ENCODE peak calls at places on chromosomes 16 and 17, in four cellular contexts. Q is K562, S is IMR-90, V is GM12878. D is an unnamed sample.

GRCh38 chr16:49788505-49788904 is 67.4 kb downstream of the ZNF423 start:
- DNase-seq in Q (no peak), S (no peak), V (no peak), D (no peak)

GRCh38 chr17:14793237-14793636 is 471.9 kb downstream of the PMP22 start:
- DNase-seq in Q (no peak), S (peak), V (no peak), D (no peak)

GRCh38 chr16:15509593-15510520 is 75.5 kb downstream of the BMERB1 start:
- DNase-seq in Q (no peak), S (peak), V (no peak), D (no peak)

GRCh38 chr16:81641403-81642106 is 137.5 kb upstream of the PLCG2 start:
- DNase-seq in Q (no peak), S (no peak), V (no peak), D (no peak)

GRCh38 chr16:89370081-89370511 is 120.3 kb downstream of the ANKRD11 start:
- DNase-seq in Q (no peak), S (peak), V (no peak), D (no peak)

GRCh38 chr16:50265260-50265659 is 1.1 kb upstream of the ADCY7 start:
- DNase-seq in Q (peak), S (peak), V (no peak), D (no peak)

GRCh38 chr17:82445542-82445941 is 5.0 kb downstream of the CYBC1 start:
- DNase-seq in Q (no peak), S (no peak), V (no peak), D (no peak)

GRCh38 chr16:23310217-23310616 is 8.1 kb downstream of the SCNN1B start:
- DNase-seq in Q (no peak), S (no peak), V (no peak), D (no peak)

GRCh38 chr16:87918866-87919680 is 17.3 kb downstream of the CA5A start:
- DNase-seq in Q (no peak), S (no peak), V (no peak), D (no peak)

GRCh38 chr17:42392664-42393415 is 4.6 kb upstream of the STAT3 start:
- DNase-seq in Q (no peak), S (no peak), V (peak), D (no peak)

GRCh38 chr17:32912218-32912897 is 15.6 kb upstream of the TMEM98 start:
- DNase-seq in Q (peak), S (peak), V (no peak), D (peak)

GRCh38 chr17:57008958-57009357 is 31.0 kb downstream of the SCPEP1 start:
- DNase-seq in Q (no peak), S (no peak), V (no peak), D (no peak)

GRCh38 chr16:27138257-27138656 is 65.1 kb upstream of the KDM8 start:
- DNase-seq in Q (no peak), S (no peak), V (no peak), D (no peak)

GRCh38 chr17:1752425-1752941 is 9.4 kb upstream of the SERPINF1 start:
- DNase-seq in Q (no peak), S (no peak), V (no peak), D (no peak)

GRCh38 chr16:54633943-54634362 is 296.7 kb upstream of the IRX5 start:
- DNase-seq in Q (peak), S (no peak), V (no peak), D (peak)

GRCh38 chr17:58276423-58276822 is 4.3 kb downstream of the MPO start:
- DNase-seq in Q (peak), S (no peak), V (no peak), D (no peak)

GRCh38 chr16:86566966-86567700 is 504 bp downstream of the FOXC2 start:
- DNase-seq in Q (no peak), S (peak), V (no peak), D (peak)

GRCh38 chr16:68081796-68082567 is 3.2 kb upstream of the NFATC3 start:
- DNase-seq in Q (no peak), S (no peak), V (no peak), D (no peak)

GRCh38 chr16:84411768-84412167 is 43.4 kb downstream of the ATP2C2 start:
- DNase-seq in Q (no peak), S (no peak), V (no peak), D (no peak)

GRCh38 chr17:60303406-60304099 is 88.4 kb downstream of the USP32 start:
- DNase-seq in Q (no peak), S (no peak), V (no peak), D (no peak)

GRCh38 chr17:49646391-49647255 is 31.3 kb downstream of the SPOP start:
- DNase-seq in Q (no peak), S (peak), V (peak), D (peak)

GRCh38 chr17:29138991-29139682 is 41.1 kb downstream of the MYO18A start:
- DNase-seq in Q (no peak), S (no peak), V (no peak), D (no peak)

DNA sequence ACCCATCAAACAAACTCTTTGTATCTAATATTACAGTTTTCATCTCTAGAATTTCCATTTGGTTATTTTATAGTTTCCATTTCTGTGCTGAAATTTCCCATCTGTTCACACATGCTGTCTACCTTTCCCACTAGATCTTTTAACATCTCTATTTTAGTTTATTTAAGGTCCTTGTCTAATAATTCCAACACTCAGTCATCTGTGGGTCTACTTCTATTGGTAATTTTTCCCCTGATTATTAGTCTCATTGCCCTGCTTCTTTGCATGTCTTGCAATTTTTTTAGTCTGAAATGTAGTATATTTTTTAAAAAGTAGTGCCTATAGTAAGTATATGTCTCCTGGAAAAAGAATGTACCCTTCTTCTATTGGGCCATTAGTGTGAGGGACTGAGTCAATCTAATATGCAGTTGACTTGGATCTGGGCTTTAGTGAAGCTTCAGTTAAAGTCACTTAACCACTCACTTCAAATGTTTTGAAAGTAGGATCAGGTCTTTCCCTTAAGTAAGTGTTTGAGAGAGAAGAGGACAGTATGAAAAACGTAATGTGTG is 370.8 kb downstream of the SEC14L1 start:
- DNase-seq in Q (no peak), S (no peak), V (no peak), D (no peak)
- TF ChIP-seq FOS in Q (no peak), S (no peak), V (no peak), D (no peak)

DNA sequence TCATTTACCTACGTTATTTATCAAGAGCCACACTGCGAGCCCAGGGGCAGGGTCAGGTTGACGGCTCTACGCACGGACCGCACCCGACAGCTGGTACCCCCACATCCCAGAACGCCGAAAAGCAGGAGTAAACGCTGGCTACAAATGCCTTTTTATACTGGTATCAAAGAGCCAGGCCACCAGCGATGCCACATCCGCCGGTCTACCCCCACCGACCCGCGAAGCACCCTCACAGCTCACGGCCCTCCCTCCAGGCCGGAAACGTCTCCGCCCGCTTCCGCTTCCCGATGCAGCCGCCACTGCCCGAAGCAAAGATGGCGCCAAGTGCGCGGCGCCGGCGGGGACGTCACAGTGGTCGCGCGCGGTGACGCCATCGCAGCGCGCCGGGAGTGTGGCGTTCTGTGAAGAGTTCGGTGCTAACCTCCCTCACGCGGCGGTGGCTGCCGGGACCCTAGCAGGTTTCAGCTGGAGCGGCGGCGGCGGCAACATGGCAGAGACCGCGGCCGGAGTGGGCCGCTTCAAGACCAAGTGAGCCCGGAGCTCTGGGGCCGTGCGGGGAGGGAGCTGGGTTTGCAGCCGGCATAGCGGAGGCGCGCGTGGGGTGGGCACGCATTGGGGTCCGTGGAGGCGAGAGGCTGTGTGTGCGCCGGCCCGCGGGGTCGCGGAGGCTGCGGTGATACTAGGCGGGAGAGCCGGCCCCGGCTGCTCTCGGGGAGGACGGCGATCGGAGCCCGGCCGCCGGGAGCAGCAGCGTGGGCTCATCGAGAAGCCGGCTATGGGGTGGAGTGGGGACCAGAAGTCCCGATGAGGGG is at the start of gene TBL3:
- DNase-seq in Q (peak), S (peak), V (peak), D (peak)
- TF ChIP-seq FOS in Q (no peak), S (peak), V (no peak), D (no peak)

GRCh38 chr17:80959330-80960036 is 32.2 kb upstream of the CHMP6 start:
- DNase-seq in Q (no peak), S (peak), V (no peak), D (no peak)
- TF ChIP-seq FOS in Q (no peak), S (no peak), V (no peak), D (no peak)

GRCh38 chr17:64006361-64007088 is 8.4 kb downstream of the PRR29 start:
- DNase-seq in Q (peak), S (no peak), V (no peak), D (peak)
- TF ChIP-seq FOS in Q (no peak), S (no peak), V (no peak), D (peak)